ENCODE peak calls at places on chromosome 11, in five cellular contexts. U is cardiac muscle cell, R is endodermal cell, G is ELR, F is foreskin melanocyte. Y is an unnamed sample.

GRCh38 chr11:77191823-77192495 is 63.9 kb downstream of the MYO7A start:
- DNase-seq in G (peak; percentile 58), U (peak; percentile 64), F (no peak), R (peak; percentile 98), Y (peak; percentile 72)

GRCh38 chr11:28657378-28658030 is 549.3 kb downstream of the METTL15 start:
- DNase-seq in G (peak; percentile 60), F (peak; percentile 4), R (no peak), U (peak; percentile 23), Y (peak; percentile 59)

GRCh38 chr11:23540101-23540561 is 679.9 kb upstream of the CCDC179 start:
- DNase-seq in F (peak; percentile 15), U (peak; percentile 49), G (peak; percentile 62), R (peak; percentile 85), Y (peak; percentile 19)

GRCh38 chr11:44356351-44356750 is 46.4 kb upstream of the ALX4 start:
- DNase-seq in R (no peak), U (no peak), F (no peak), G (no peak), Y (no peak)

GRCh38 chr11:6569706-6570105 is 33.7 kb downstream of the RRP8 start:
- DNase-seq in U (no peak), F (no peak), R (no peak), G (no peak), Y (no peak)

GRCh38 chr11:26186389-26186788 is 145.5 kb upstream of the ANO3 start:
- DNase-seq in F (no peak), R (no peak), G (no peak), U (no peak), Y (no peak)

GRCh38 chr11:62013266-62014157 is 46.1 kb upstream of the FTH1 start:
- DNase-seq in G (peak; percentile 40), R (no peak), F (peak; percentile 46), U (peak; percentile 32), Y (peak; percentile 98)

GRCh38 chr11:1870721-1871466 is 18.0 kb downstream of the LSP1 start:
- DNase-seq in U (no peak), R (no peak), G (no peak), F (no peak), Y (peak; percentile 71)

GRCh38 chr11:116696381-116696941 is 76.3 kb downstream of the BUD13 start:
- DNase-seq in U (peak; percentile 23), R (peak; percentile 89), F (no peak), G (peak; percentile 19), Y (peak; percentile 39)

GRCh38 chr11:102831128-102831708 is 12.2 kb downstream of the MMP3 start:
- DNase-seq in G (peak; percentile 90), U (peak; percentile 38), F (peak; percentile 23), R (peak; percentile 92), Y (no peak)

GRCh38 chr11:129300099-129300498 is 75.5 kb upstream of the BARX2 start:
- DNase-seq in G (no peak), U (no peak), F (no peak), R (no peak), Y (no peak)

GRCh38 chr11:19737575-19737974 is 24.9 kb downstream of the NAV2 start:
- DNase-seq in G (no peak), U (no peak), R (no peak), F (no peak), Y (no peak)

GRCh38 chr11:121236115-121237001 is 56.2 kb upstream of the SC5D start:
- DNase-seq in G (peak; percentile 8), F (no peak), U (peak; percentile 15), R (peak; percentile 62), Y (peak; percentile 21)

GRCh38 chr11:106077609-106078517 is at the start of gene AASDHPPT:
- DNase-seq in U (peak; percentile 36), G (peak; percentile 53), R (no peak), F (peak; percentile 56), Y (peak; percentile 38)

GRCh38 chr11:76087749-76088148 is 118.6 kb downstream of the WNT11 start:
- DNase-seq in U (no peak), R (no peak), G (no peak), F (no peak), Y (no peak)

GRCh38 chr11:128182844-128183243 is 404.5 kb downstream of the ETS1 start:
- DNase-seq in G (no peak), U (no peak), F (no peak), R (peak; percentile 64), Y (no peak)

GRCh38 chr11:34234086-34234740 is 123.6 kb downstream of the ABTB2 start:
- DNase-seq in F (no peak), G (peak; percentile 84), U (peak; percentile 58), R (peak; percentile 90), Y (peak; percentile 58)

GRCh38 chr11:3675971-3676370 is 4.8 kb upstream of the CHRNA10 start:
- DNase-seq in R (no peak), G (no peak), F (peak; percentile 43), U (no peak), Y (no peak)

GRCh38 chr11:40274017-40274416 is 1185.4 kb downstream of the LRRC4C start:
- DNase-seq in G (peak; percentile 64), F (no peak), R (no peak), U (peak; percentile 39), Y (peak; percentile 3)

GRCh38 chr11:107576497-107577086 is 11.1 kb upstream of the ALKBH8 start:
- DNase-seq in R (peak; percentile 80), F (no peak), U (peak; percentile 66), G (peak; percentile 70), Y (peak; percentile 43)

GRCh38 chr11:76811259-76811658 is 28.1 kb downstream of the TSKU start:
- DNase-seq in R (no peak), U (no peak), F (no peak), G (no peak), Y (no peak)

GRCh38 chr11:67213251-67213650 is 53.0 kb upstream of the GRK2 start:
- DNase-seq in F (no peak), G (no peak), R (no peak), U (no peak), Y (no peak)

GRCh38 chr11:117606211-117606610 is 190.8 kb downstream of the DSCAML1 start:
- DNase-seq in F (no peak), G (no peak), R (no peak), U (no peak), Y (no peak)

GRCh38 chr11:117238221-117238620 is 5.8 kb downstream of the RNF214 start:
- DNase-seq in R (no peak), F (no peak), U (no peak), G (no peak), Y (no peak)

GRCh38 chr11:38948392-38948791 is 2350.4 kb upstream of the RAG2 start:
- DNase-seq in U (no peak), R (no peak), G (no peak), F (no peak), Y (no peak)

GRCh38 chr11:93361435-93361834 is 30.9 kb downstream of the DEUP1 start:
- DNase-seq in F (no peak), U (no peak), G (no peak), R (no peak), Y (no peak)

GRCh38 chr11:85783758-85784157 is 27.2 kb downstream of the SYTL2 start:
- DNase-seq in R (no peak), U (peak; percentile 37), F (no peak), G (no peak), Y (peak; percentile 53)

GRCh38 chr11:70080763-70081162 is 2.6 kb downstream of the ANO1 start:
- DNase-seq in G (no peak), R (no peak), F (no peak), U (no peak), Y (peak; percentile 53)

GRCh38 chr11:35855685-35856084 is 88.2 kb upstream of the LDLRAD3 start:
- DNase-seq in U (no peak), G (no peak), F (no peak), R (no peak), Y (no peak)

GRCh38 chr11:106344392-106344791 is 266.9 kb downstream of the AASDHPPT start:
- DNase-seq in F (no peak), U (peak; percentile 78), G (no peak), R (no peak), Y (peak; percentile 5)

GRCh38 chr11:12674936-12675696 is 895 bp downstream of the TEAD1 start:
- DNase-seq in F (peak; percentile 42), R (peak; percentile 67), U (peak; percentile 52), G (peak; percentile 55), Y (peak; percentile 53)

GRCh38 chr11:46898396-46899095 is 19.8 kb downstream of the LRP4 start:
- DNase-seq in R (peak; percentile 34), G (no peak), F (no peak), U (no peak), Y (no peak)

GRCh38 chr11:66543263-66544107 is 2.4 kb downstream of the ZDHHC24 start:
- DNase-seq in R (peak; percentile 88), U (peak; percentile 68), F (peak; percentile 29), G (peak; percentile 55), Y (no peak)

GRCh38 chr11:71190551-71190950 is 61.8 kb downstream of the SHANK2 start:
- DNase-seq in F (no peak), U (no peak), R (no peak), G (no peak), Y (no peak)

GRCh38 chr11:8839957-8840945 is 70.7 kb upstream of the AKIP1 start:
- DNase-seq in R (peak; percentile 77), U (peak; percentile 69), F (peak; percentile 44), G (peak; percentile 66), Y (peak; percentile 60)

GRCh38 chr11:61516675-61517516 is 8.3 kb downstream of the LRRC10B start:
- DNase-seq in F (peak; percentile 10), U (peak; percentile 30), G (peak; percentile 50), R (peak; percentile 88), Y (no peak)

GRCh38 chr11:2512431-2513407 is 67.9 kb downstream of the KCNQ1 start:
- DNase-seq in F (no peak), R (peak; percentile 41), U (no peak), G (no peak), Y (no peak)

GRCh38 chr11:789951-790350 is at the start of gene CEND1:
- DNase-seq in F (no peak), U (peak; percentile 54), G (peak; percentile 62), R (peak; percentile 78), Y (no peak)

GRCh38 chr11:119026970-119027369 is 3.7 kb downstream of the SLC37A4 start:
- DNase-seq in F (no peak), G (no peak), R (no peak), U (no peak), Y (no peak)

GRCh38 chr11:94650756-94651155 is 83.6 kb downstream of the PIWIL4 start:
- DNase-seq in G (peak; percentile 47), U (peak; percentile 89), R (peak; percentile 49), F (no peak), Y (peak; percentile 78)

Y was measured in RPMI7951.